ENCODE peak calls at places on chromosome 12, in nine cellular contexts. One of them, this sample, is unnamed.

GRCh38 chr12:62190921-62191746 is 69.1 kb upstream of the USP15 start:
- DNase-seq in tibial nerve: no peak
- DNase-seq in transverse colon: no peak
- DNase-seq in mucosa of descending colon: no peak
- DNase-seq in foreskin fibroblast: no peak
- DNase-seq in PC-9: no peak
- DNase-seq in neural crest cell: peak; percentile 20
- DNase-seq in tibial artery: no peak
- DNase-seq in neural progenitor cell: peak; percentile 57
- DNase-seq in this sample: peak; percentile 40

GRCh38 chr12:57229041-57229633 is 374 bp upstream of the SHMT2 start:
- DNase-seq in tibial nerve: no peak
- DNase-seq in transverse colon: no peak
- DNase-seq in mucosa of descending colon: no peak
- DNase-seq in foreskin fibroblast: peak; percentile 29
- DNase-seq in PC-9: no peak
- DNase-seq in neural crest cell: no peak
- DNase-seq in tibial artery: no peak
- DNase-seq in neural progenitor cell: no peak
- DNase-seq in this sample: no peak

GRCh38 chr12:12901158-12901791 is 9.9 kb downstream of the GPRC5A start:
- DNase-seq in tibial nerve: peak; percentile 64
- DNase-seq in transverse colon: peak; percentile 61
- DNase-seq in mucosa of descending colon: peak; percentile 49
- DNase-seq in foreskin fibroblast: peak; percentile 93
- DNase-seq in PC-9: peak; percentile 86
- DNase-seq in neural crest cell: no peak
- DNase-seq in tibial artery: peak; percentile 87
- DNase-seq in neural progenitor cell: peak; percentile 24
- DNase-seq in this sample: no peak

GRCh38 chr12:127169321-127170270 is 1097.4 kb upstream of the TMEM132C start:
- DNase-seq in tibial nerve: no peak
- DNase-seq in transverse colon: no peak
- DNase-seq in mucosa of descending colon: no peak
- DNase-seq in foreskin fibroblast: no peak
- DNase-seq in PC-9: no peak
- DNase-seq in neural crest cell: no peak
- DNase-seq in tibial artery: no peak
- DNase-seq in neural progenitor cell: no peak
- DNase-seq in this sample: no peak

GRCh38 chr12:180445-180844 is 33.5 kb downstream of the SLC6A12 start:
- DNase-seq in tibial nerve: peak; percentile 34
- DNase-seq in transverse colon: peak; percentile 44
- DNase-seq in mucosa of descending colon: peak; percentile 41
- DNase-seq in foreskin fibroblast: no peak
- DNase-seq in PC-9: no peak
- DNase-seq in neural crest cell: no peak
- DNase-seq in tibial artery: peak; percentile 75
- DNase-seq in neural progenitor cell: no peak
- DNase-seq in this sample: no peak

GRCh38 chr12:47818701-47819543 is 781 bp downstream of the HDAC7 start:
- DNase-seq in tibial nerve: no peak
- DNase-seq in transverse colon: peak; percentile 77
- DNase-seq in mucosa of descending colon: peak; percentile 70
- DNase-seq in foreskin fibroblast: peak; percentile 76
- DNase-seq in PC-9: no peak
- DNase-seq in neural crest cell: peak; percentile 45
- DNase-seq in tibial artery: peak; percentile 86
- DNase-seq in neural progenitor cell: peak; percentile 85
- DNase-seq in this sample: peak; percentile 52

GRCh38 chr12:56958422-56958821 is 1.0 kb upstream of the RDH16 start:
- DNase-seq in tibial nerve: no peak
- DNase-seq in transverse colon: no peak
- DNase-seq in mucosa of descending colon: no peak
- DNase-seq in foreskin fibroblast: no peak
- DNase-seq in PC-9: no peak
- DNase-seq in neural crest cell: no peak
- DNase-seq in tibial artery: no peak
- DNase-seq in neural progenitor cell: no peak
- DNase-seq in this sample: no peak

GRCh38 chr12:14010989-14011388 is 29.6 kb upstream of the GRIN2B start:
- DNase-seq in tibial nerve: no peak
- DNase-seq in transverse colon: no peak
- DNase-seq in mucosa of descending colon: no peak
- DNase-seq in foreskin fibroblast: no peak
- DNase-seq in PC-9: no peak
- DNase-seq in neural crest cell: no peak
- DNase-seq in tibial artery: no peak
- DNase-seq in neural progenitor cell: no peak
- DNase-seq in this sample: no peak

GRCh38 chr12:54475542-54475941 is 2.1 kb upstream of the GTSF1 start:
- DNase-seq in tibial nerve: no peak
- DNase-seq in transverse colon: no peak
- DNase-seq in mucosa of descending colon: no peak
- DNase-seq in foreskin fibroblast: peak; percentile 79
- DNase-seq in PC-9: peak; percentile 45
- DNase-seq in neural crest cell: no peak
- DNase-seq in tibial artery: no peak
- DNase-seq in neural progenitor cell: no peak
- DNase-seq in this sample: no peak

GRCh38 chr12:94930216-94930654 is 73.3 kb downstream of the NDUFA12 start:
- DNase-seq in tibial nerve: no peak
- DNase-seq in transverse colon: no peak
- DNase-seq in mucosa of descending colon: no peak
- DNase-seq in foreskin fibroblast: no peak
- DNase-seq in PC-9: no peak
- DNase-seq in neural crest cell: no peak
- DNase-seq in tibial artery: no peak
- DNase-seq in neural progenitor cell: no peak
- DNase-seq in this sample: no peak

GRCh38 chr12:110971189-110971920 is 51.0 kb upstream of the MYL2 start:
- DNase-seq in tibial nerve: no peak
- DNase-seq in transverse colon: no peak
- DNase-seq in mucosa of descending colon: no peak
- DNase-seq in foreskin fibroblast: no peak
- DNase-seq in PC-9: no peak
- DNase-seq in neural crest cell: no peak
- DNase-seq in tibial artery: no peak
- DNase-seq in neural progenitor cell: no peak
- DNase-seq in this sample: no peak

GRCh38 chr12:58521152-58521551 is 399.2 kb downstream of the LRIG3 start:
- DNase-seq in tibial nerve: no peak
- DNase-seq in transverse colon: no peak
- DNase-seq in mucosa of descending colon: no peak
- DNase-seq in foreskin fibroblast: no peak
- DNase-seq in PC-9: no peak
- DNase-seq in neural crest cell: no peak
- DNase-seq in tibial artery: no peak
- DNase-seq in neural progenitor cell: no peak
- DNase-seq in this sample: no peak

DNA sequence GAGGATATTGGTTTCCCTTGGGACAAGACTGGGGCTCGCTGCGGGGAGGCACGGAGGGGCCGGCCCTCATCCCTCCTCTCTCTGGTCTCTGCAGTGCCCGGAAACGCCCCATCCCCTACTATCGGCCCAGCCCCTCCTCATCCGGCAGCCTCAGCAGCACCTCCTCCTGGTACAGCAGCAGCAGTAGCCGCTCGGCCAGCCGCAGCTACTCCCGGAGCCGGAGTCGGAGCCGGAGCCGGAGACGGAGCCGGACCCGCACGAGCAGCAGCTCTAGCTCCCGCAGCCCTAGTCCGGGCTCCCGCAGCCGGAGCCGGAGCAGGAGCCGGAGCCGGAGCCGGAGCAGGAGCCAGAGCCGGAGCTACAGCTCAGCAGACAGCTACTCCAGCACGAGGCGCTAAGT is 22.3 kb upstream of the HSPB8 start:
- DNase-seq in tibial nerve: no peak
- DNase-seq in transverse colon: no peak
- DNase-seq in mucosa of descending colon: no peak
- DNase-seq in foreskin fibroblast: no peak
- DNase-seq in PC-9: no peak
- DNase-seq in neural crest cell: no peak
- DNase-seq in tibial artery: no peak
- DNase-seq in neural progenitor cell: peak; percentile 52
- DNase-seq in this sample: no peak
- TF ChIP-seq CTCF in tibial nerve: no peak
- TF ChIP-seq CTCF in transverse colon: no peak
- TF ChIP-seq CTCF in mucosa of descending colon: no peak
- TF ChIP-seq CTCF in foreskin fibroblast: no peak
- TF ChIP-seq CTCF in PC-9: no peak
- TF ChIP-seq CTCF in neural crest cell: no peak
- TF ChIP-seq CTCF in tibial artery: no peak
- TF ChIP-seq CTCF in neural progenitor cell: peak; percentile 40
- TF ChIP-seq CTCF in this sample: no peak

DNA sequence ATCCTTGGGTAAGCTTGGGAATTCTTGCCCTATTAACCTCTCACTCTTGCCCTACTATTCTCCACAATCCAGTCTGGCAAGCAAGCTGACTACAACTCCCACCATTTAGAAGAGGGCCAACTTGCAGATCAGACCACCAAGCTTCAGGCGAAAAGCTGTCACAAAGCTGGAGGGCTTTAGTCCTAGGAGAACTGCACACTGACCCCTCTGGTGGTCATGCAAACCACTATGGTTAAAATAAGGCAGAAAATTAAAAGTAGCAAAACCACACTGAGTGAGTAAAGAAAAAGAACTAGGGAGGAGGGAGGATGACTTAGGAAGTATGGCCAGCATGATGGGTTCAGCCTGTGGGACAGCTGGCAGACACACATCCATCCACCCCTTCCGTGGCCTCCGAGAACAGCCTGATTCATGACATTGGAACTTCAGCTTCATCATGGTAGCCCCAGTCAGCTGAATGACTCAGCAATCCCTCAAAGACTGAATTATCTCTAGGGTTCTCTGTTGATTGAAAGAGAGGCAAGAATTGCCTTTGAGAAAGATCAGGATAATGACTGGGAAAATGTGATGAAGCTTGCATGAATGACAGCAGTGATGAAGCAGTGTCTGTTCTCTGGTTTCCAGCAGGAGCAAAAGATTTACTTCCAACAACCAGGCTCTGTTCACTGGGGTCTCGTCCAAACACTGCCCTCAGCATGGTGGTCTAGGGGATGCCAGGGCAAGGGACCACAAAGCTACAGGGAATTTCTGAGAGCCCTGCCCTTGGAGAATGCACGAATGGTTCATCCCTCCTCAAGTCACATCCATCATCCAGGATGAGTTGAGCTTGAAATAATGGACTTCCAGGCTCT is 24.4 kb downstream of the PITPNM2 start:
- DNase-seq in tibial nerve: no peak
- DNase-seq in transverse colon: no peak
- DNase-seq in mucosa of descending colon: peak; percentile 41
- DNase-seq in foreskin fibroblast: peak; percentile 99
- DNase-seq in PC-9: peak; percentile 91
- DNase-seq in neural crest cell: no peak
- DNase-seq in tibial artery: peak; percentile 82
- DNase-seq in neural progenitor cell: no peak
- DNase-seq in this sample: peak; percentile 48
- TF ChIP-seq CTCF in tibial nerve: no peak
- TF ChIP-seq CTCF in transverse colon: no peak
- TF ChIP-seq CTCF in mucosa of descending colon: no peak
- TF ChIP-seq CTCF in foreskin fibroblast: peak; percentile 8
- TF ChIP-seq CTCF in PC-9: no peak
- TF ChIP-seq CTCF in neural crest cell: no peak
- TF ChIP-seq CTCF in tibial artery: no peak
- TF ChIP-seq CTCF in neural progenitor cell: peak; percentile 24
- TF ChIP-seq CTCF in this sample: no peak

DNA sequence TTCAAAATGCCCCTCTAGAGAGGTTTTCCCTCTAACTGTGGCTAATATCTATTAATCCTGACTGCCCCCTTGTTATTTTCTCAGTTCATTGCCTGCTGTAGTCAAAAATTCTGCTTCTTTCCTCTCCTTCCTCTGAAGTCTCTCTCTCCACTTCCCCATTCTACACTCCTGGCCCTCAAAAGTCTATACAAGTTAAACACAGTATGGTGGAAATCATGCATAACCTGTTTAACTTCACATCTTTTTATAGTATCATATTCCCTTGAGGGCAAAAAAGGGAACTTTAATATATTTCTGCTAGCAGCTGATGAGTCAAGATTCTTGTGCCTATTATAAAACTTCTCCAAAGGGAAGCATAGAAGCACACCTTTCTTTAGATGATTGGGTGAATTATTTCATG is 16.7 kb downstream of the GRIP1 start:
- DNase-seq in tibial nerve: no peak
- DNase-seq in transverse colon: no peak
- DNase-seq in mucosa of descending colon: no peak
- DNase-seq in foreskin fibroblast: peak; percentile 11
- DNase-seq in PC-9: peak; percentile 86
- DNase-seq in neural crest cell: no peak
- DNase-seq in tibial artery: no peak
- DNase-seq in neural progenitor cell: no peak
- DNase-seq in this sample: no peak
- TF ChIP-seq CTCF in tibial nerve: no peak
- TF ChIP-seq CTCF in transverse colon: no peak
- TF ChIP-seq CTCF in mucosa of descending colon: no peak
- TF ChIP-seq CTCF in foreskin fibroblast: no peak
- TF ChIP-seq CTCF in PC-9: no peak
- TF ChIP-seq CTCF in neural crest cell: no peak
- TF ChIP-seq CTCF in tibial artery: no peak
- TF ChIP-seq CTCF in neural progenitor cell: no peak
- TF ChIP-seq CTCF in this sample: no peak

GRCh38 chr12:46046436-46046835 is 56.1 kb upstream of the SCAF11 start:
- DNase-seq in tibial nerve: no peak
- DNase-seq in transverse colon: no peak
- DNase-seq in mucosa of descending colon: no peak
- DNase-seq in foreskin fibroblast: no peak
- DNase-seq in PC-9: no peak
- DNase-seq in neural crest cell: no peak
- DNase-seq in tibial artery: no peak
- DNase-seq in neural progenitor cell: no peak
- DNase-seq in this sample: no peak

GRCh38 chr12:46043972-46044520 is 53.7 kb upstream of the SCAF11 start:
- DNase-seq in tibial nerve: no peak
- DNase-seq in transverse colon: no peak
- DNase-seq in mucosa of descending colon: no peak
- DNase-seq in foreskin fibroblast: no peak
- DNase-seq in PC-9: no peak
- DNase-seq in neural crest cell: no peak
- DNase-seq in tibial artery: no peak
- DNase-seq in neural progenitor cell: no peak
- DNase-seq in this sample: no peak

GRCh38 chr12:46050805-46051204 is 60.4 kb upstream of the SCAF11 start:
- DNase-seq in tibial nerve: no peak
- DNase-seq in transverse colon: no peak
- DNase-seq in mucosa of descending colon: no peak
- DNase-seq in foreskin fibroblast: no peak
- DNase-seq in PC-9: no peak
- DNase-seq in neural crest cell: no peak
- DNase-seq in tibial artery: no peak
- DNase-seq in neural progenitor cell: no peak
- DNase-seq in this sample: no peak

DNA sequence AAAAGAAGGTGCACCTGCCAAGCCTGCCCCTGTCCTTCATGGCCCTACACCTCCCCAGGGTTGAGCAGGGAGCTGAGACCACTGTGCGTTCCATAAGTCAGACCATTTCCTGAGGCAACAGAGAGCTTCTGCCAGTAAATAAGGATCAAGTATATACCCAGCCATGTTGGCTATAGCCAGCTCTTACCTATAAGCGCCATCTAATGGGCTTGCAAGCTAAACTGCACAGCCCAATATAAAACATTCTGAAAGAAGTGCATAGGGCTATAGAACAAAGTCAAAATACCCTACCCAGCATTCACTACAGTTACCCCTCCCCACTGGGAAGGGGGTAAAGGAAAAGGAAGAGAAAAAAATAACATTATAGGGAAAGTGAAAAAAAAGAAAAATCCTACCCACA is 59.3 kb upstream of the SCAF11 start:
- DNase-seq in tibial nerve: no peak
- DNase-seq in transverse colon: no peak
- DNase-seq in mucosa of descending colon: no peak
- DNase-seq in foreskin fibroblast: no peak
- DNase-seq in PC-9: no peak
- DNase-seq in neural crest cell: no peak
- DNase-seq in tibial artery: no peak
- DNase-seq in neural progenitor cell: no peak
- DNase-seq in this sample: no peak
- TF ChIP-seq CTCF in tibial nerve: no peak
- TF ChIP-seq CTCF in transverse colon: no peak
- TF ChIP-seq CTCF in mucosa of descending colon: no peak
- TF ChIP-seq CTCF in foreskin fibroblast: no peak
- TF ChIP-seq CTCF in PC-9: no peak
- TF ChIP-seq CTCF in neural crest cell: no peak
- TF ChIP-seq CTCF in tibial artery: no peak
- TF ChIP-seq CTCF in neural progenitor cell: peak; percentile 20
- TF ChIP-seq CTCF in this sample: no peak

This sample was measured in Calu3.